ENCODE peak calls at places on chromosomes 11 and 22, in five cellular contexts. E is NCI-H1105, F is GOT3, W is OCI-M1, S is EH. T is an unnamed sample.

GRCh38 chr22:38782402-38783094 is 11.4 kb downstream of the DNAL4 start:
- DNase-seq in E (no peak), W (peak), S (peak), F (no peak), T (peak)

GRCh38 chr11:128809128-128809527 is 58.0 kb downstream of the KCNJ1 start:
- DNase-seq in E (no peak), W (no peak), S (no peak), F (no peak), T (no peak)

GRCh38 chr22:44906248-44906936 is 103.4 kb downstream of the PHF21B start:
- DNase-seq in F (no peak), S (no peak), E (no peak), W (no peak), T (no peak)

GRCh38 chr11:32029721-32030120 is 61.2 kb upstream of the RCN1 start:
- DNase-seq in S (no peak), F (no peak), W (no peak), E (no peak), T (peak)

GRCh38 chr11:16526947-16527346 is 170.6 kb upstream of the SOX6 start:
- DNase-seq in F (no peak), W (no peak), E (no peak), S (peak), T (no peak)

GRCh38 chr22:43490311-43490710 is 78.5 kb downstream of the MPPED1 start:
- DNase-seq in W (no peak), S (no peak), E (no peak), F (no peak), T (no peak)

GRCh38 chr11:4041731-4042391 is 52.7 kb upstream of the RRM1 start:
- DNase-seq in F (no peak), E (no peak), S (no peak), W (no peak), T (no peak)

GRCh38 chr11:75198278-75198948 is 42.2 kb upstream of the TPBGL start:
- DNase-seq in E (peak), F (no peak), W (no peak), S (no peak), T (no peak)

GRCh38 chr22:47168900-47169800 is 406.7 kb downstream of the TBC1D22A start:
- DNase-seq in S (peak), W (peak), E (no peak), F (no peak), T (peak)

GRCh38 chr11:110308071-110308470 is 11.7 kb upstream of the RDX start:
- DNase-seq in F (no peak), S (no peak), E (no peak), W (no peak), T (no peak)

GRCh38 chr22:30752771-30753170 is 58.1 kb downstream of the OSBP2 start:
- DNase-seq in E (no peak), S (peak), F (no peak), W (no peak), T (no peak)

GRCh38 chr11:13205446-13205845 is 72.1 kb upstream of the BMAL1 start:
- DNase-seq in S (peak), F (no peak), W (no peak), E (no peak), T (peak)

GRCh38 chr11:61607426-61607825 is 26.6 kb upstream of the SYT7 start:
- DNase-seq in E (no peak), W (no peak), F (no peak), S (no peak), T (no peak)

GRCh38 chr11:60887531-60887930 is 18.9 kb downstream of the PRPF19 start:
- DNase-seq in F (no peak), E (peak), W (peak), S (peak), T (peak)

GRCh38 chr11:129819237-129819636 is 3.6 kb downstream of the TMEM45B start:
- DNase-seq in S (no peak), W (no peak), F (no peak), E (no peak), T (no peak)

GRCh38 chr22:29617922-29618629 is 14.6 kb downstream of the NF2 start:
- DNase-seq in E (no peak), F (no peak), W (no peak), S (peak), T (no peak)